ENCODE peak calls at places on chromosomes 13 and 19, in six cellular contexts. F is thoracic aorta, M is neural progenitor cell, N is astrocyte, R is thyroid gland, D is fibroblast of lung. Y is an unnamed sample.

GRCh38 chr19:58054792-58055482 is 4.1 kb upstream of the ZNF135 start:
- DNase-seq in D (peak), N (peak), M (peak), F (no peak), R (peak), Y (peak)

GRCh38 chr13:71661921-71662320 is 205.1 kb downstream of the DACH1 start:
- DNase-seq in M (no peak), N (peak), R (no peak), D (peak), F (no peak), Y (no peak)

GRCh38 chr19:46861691-46862503 is 1.1 kb downstream of the ARHGAP35 start:
- DNase-seq in F (no peak), M (peak), R (peak), N (no peak), D (no peak), Y (no peak)

GRCh38 chr13:66207610-66208009 is 1022.5 kb downstream of the PCDH9 start:
- DNase-seq in R (no peak), M (no peak), N (peak), D (no peak), F (no peak), Y (no peak)

GRCh38 chr19:33798701-33799111 is 2.0 kb downstream of the KCTD15 start:
- DNase-seq in D (peak), F (no peak), N (peak), R (peak), M (peak), Y (no peak)

GRCh38 chr13:75481176-75482069 is 546 bp downstream of the TBC1D4 start:
- DNase-seq in F (no peak), M (peak), D (peak), R (peak), N (no peak), Y (peak)

GRCh38 chr13:36088001-36088400 is 43.2 kb downstream of the DCLK1 start:
- DNase-seq in N (no peak), R (no peak), F (no peak), D (no peak), M (no peak), Y (no peak)

GRCh38 chr13:37945651-37946575 is 76.3 kb upstream of the TRPC4 start:
- DNase-seq in F (no peak), D (no peak), R (no peak), N (no peak), M (no peak), Y (no peak)

GRCh38 chr13:73275163-73275562 is 216.4 kb downstream of the KLF5 start:
- DNase-seq in D (no peak), M (no peak), F (no peak), N (no peak), R (no peak), Y (no peak)

GRCh38 chr19:50328257-50329145 is 676 bp downstream of the KCNC3 start:
- DNase-seq in D (no peak), N (no peak), M (peak), R (peak), F (no peak), Y (no peak)
- H3K4me3 ChIP-seq in D (no peak), N (no peak), M (peak), R (peak), F (peak), Y (peak)

DNA sequence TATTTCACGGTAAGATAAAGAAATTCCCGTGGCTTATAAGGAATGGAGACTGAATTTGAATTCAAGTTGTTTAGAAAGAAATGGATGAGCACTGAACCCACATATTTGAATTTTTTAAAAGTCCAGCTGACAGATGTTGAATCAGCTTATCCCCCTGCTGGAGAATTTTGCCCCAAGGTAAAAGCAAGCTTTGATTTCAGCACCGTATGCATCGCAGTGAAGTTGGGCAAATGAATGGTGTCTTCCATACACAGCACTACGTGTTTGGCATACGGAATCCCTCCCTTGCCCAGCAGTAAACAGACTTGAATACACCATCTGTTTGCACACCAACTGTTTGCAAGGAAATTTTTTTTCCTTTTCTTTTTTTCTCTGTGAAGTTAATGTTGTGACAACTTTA is 77.5 kb upstream of the PEG3 start:
- DNase-seq in R (no peak), D (no peak), M (no peak), N (no peak), F (no peak), Y (peak)
- TF ChIP-seq CTCF in R (no peak), D (no peak), M (no peak), N (no peak), F (no peak), Y (peak)

GRCh38 chr19:30693179-30693578 is 321.0 kb downstream of the ZNF536 start:
- DNase-seq in F (no peak), R (no peak), M (no peak), D (no peak), N (no peak), Y (no peak)
- H3K27ac ChIP-seq in F (no peak), R (no peak), M (no peak), D (no peak), N (no peak), Y (no peak)

DNA sequence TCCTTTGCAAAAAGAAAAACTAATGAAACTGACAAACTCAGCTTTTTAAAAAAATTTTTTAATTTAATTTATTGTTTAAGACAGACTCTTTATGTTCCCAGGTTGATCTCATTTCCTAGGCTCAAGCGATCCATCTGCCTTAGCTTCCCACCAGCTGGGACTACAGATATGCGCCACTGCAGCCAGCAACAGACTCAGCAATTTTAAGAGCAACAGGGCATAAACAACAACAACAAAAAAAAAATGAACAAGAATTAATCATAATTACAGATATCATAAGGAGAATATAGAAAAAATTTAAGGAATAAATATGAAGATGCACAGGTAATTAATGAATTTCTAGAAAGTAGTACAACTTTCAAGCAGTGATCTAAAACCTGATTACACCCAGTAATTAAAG is 1.5 kb downstream of the ZNF699 start:
- DNase-seq in M (no peak), D (no peak), N (peak), R (no peak), F (no peak), Y (no peak)
- H3K4me3 ChIP-seq in M (peak), D (peak), N (peak), R (no peak), F (peak), Y (no peak)

GRCh38 chr13:112065867-112066623 is 904 bp upstream of the SOX1 start:
- DNase-seq in F (no peak), N (no peak), R (no peak), D (no peak), M (peak), Y (no peak)
- TF ChIP-seq CTCF in F (no peak), N (no peak), R (no peak), D (no peak), M (peak), Y (no peak)

GRCh38 chr19:40524133-40524549 is 52.5 kb upstream of the SHKBP1 start:
- DNase-seq in D (no peak), R (no peak), N (no peak), M (no peak), F (no peak), Y (no peak)

GRCh38 chr19:40525234-40526051 is 51.2 kb upstream of the SHKBP1 start:
- DNase-seq in R (no peak), M (no peak), D (no peak), F (no peak), N (no peak), Y (no peak)

GRCh38 chr19:40524655-40525054 is 52.0 kb upstream of the SHKBP1 start:
- DNase-seq in N (no peak), D (no peak), M (no peak), F (no peak), R (no peak), Y (no peak)

GRCh38 chr19:40521276-40521675 is 54.5 kb downstream of the SPTBN4 start:
- DNase-seq in F (no peak), N (no peak), M (no peak), R (no peak), D (peak), Y (no peak)

GRCh38 chr19:40523322-40524047 is 53.2 kb upstream of the SHKBP1 start:
- DNase-seq in D (peak), R (peak), F (no peak), M (peak), N (peak), Y (peak)
- H3K27ac ChIP-seq in D (no peak), R (no peak), F (no peak), M (no peak), N (no peak), Y (no peak)

Y was measured in testis.